ENCODE peak calls at places on chromosomes 5 and 9, in nine cellular contexts. S is substantia nigra; C is caudate nucleus; R is NCI-H1930; U is EL; A is iris pigment epithelial cell; L is stimulated activated CD8-positive, alpha-beta memory T cell treated with anti-CD3 and anti-CD28 coated beads, Interleukin-12 subunit alpha, Interleukin-12 subunit beta, amount 100 ng/mL, for 1 hour; F is cardiac fibroblast; Q is adrenal gland. J is an unnamed sample.
A peak's percentile ranks its signal among the peaks of the same experiment; 100 is the strongest.

GRCh38 chr5:31854625-31855526 is 215.9 kb downstream of the PDZD2 start:
- DNase-seq in S (peak; percentile 31), C (peak; percentile 41), R (no peak), U (peak; percentile 35), A (peak; percentile 32), L (no peak), F (peak; percentile 26), Q (peak; percentile 24), J (peak; percentile 39)

GRCh38 chr5:149240354-149240998 is 31.2 kb upstream of the AFAP1L1 start:
- DNase-seq in S (no peak), C (no peak), R (no peak), U (no peak), A (no peak), L (peak; percentile 58), F (no peak), Q (peak; percentile 21), J (peak; percentile 41)

GRCh38 chr5:134552301-134552700 is 26.8 kb downstream of the JADE2 start:
- DNase-seq in S (no peak), C (no peak), R (no peak), U (peak; percentile 96), A (peak; percentile 97), L (no peak), F (peak; percentile 99), Q (peak; percentile 97), J (peak; percentile 91)

GRCh38 chr5:423233-423565 is 19.8 kb upstream of the EXOC3 start:
- DNase-seq in S (no peak), C (no peak), R (no peak), U (no peak), A (no peak), L (no peak), F (no peak), Q (no peak), J (no peak)

GRCh38 chr5:177390363-177391300 is 6.4 kb downstream of the SLC34A1 start:
- DNase-seq in S (peak; percentile 44), C (peak; percentile 73), R (peak; percentile 52), U (peak; percentile 85), A (peak; percentile 76), L (peak; percentile 79), F (peak; percentile 86), Q (peak; percentile 87), J (peak; percentile 93)

GRCh38 chr5:12110629-12111028 is 206.4 kb upstream of the CTNND2 start:
- DNase-seq in S (no peak), C (no peak), R (no peak), U (no peak), A (no peak), L (no peak), F (no peak), Q (no peak), J (no peak)

GRCh38 chr5:27590503-27590902 is 552.1 kb upstream of the CDH9 start:
- DNase-seq in S (no peak), C (no peak), R (no peak), U (no peak), A (no peak), L (no peak), F (no peak), Q (no peak), J (no peak)

GRCh38 chr5:112921833-112922817 is at the start of gene REEP5:
- DNase-seq in S (peak; percentile 17), C (peak; percentile 72), R (peak; percentile 74), U (peak; percentile 84), A (peak; percentile 66), L (peak; percentile 72), F (peak; percentile 80), Q (peak; percentile 87), J (peak; percentile 87)

GRCh38 chr9:6272229-6272597 is 56.0 kb upstream of the TPD52L3 start:
- DNase-seq in S (no peak), C (no peak), R (no peak), U (peak; percentile 8), A (peak; percentile 96), L (no peak), F (peak; percentile 97), Q (peak; percentile 21), J (no peak)

GRCh38 chr5:171226096-171226495 is 83.0 kb upstream of the TLX3 start:
- DNase-seq in S (no peak), C (no peak), R (no peak), U (no peak), A (peak; percentile 20), L (no peak), F (no peak), Q (no peak), J (peak; percentile 37)

GRCh38 chr5:111172504-111172903 is 51.7 kb upstream of the CAMK4 start:
- DNase-seq in S (no peak), C (no peak), R (no peak), U (peak; percentile 3), A (no peak), L (no peak), F (no peak), Q (no peak), J (no peak)

GRCh38 chr5:118611332-118611945 is 376.9 kb downstream of the DTWD2 start:
- DNase-seq in S (no peak), C (no peak), R (no peak), U (peak; percentile 33), A (peak; percentile 14), L (no peak), F (peak; percentile 44), Q (no peak), J (no peak)

GRCh38 chr5:64622991-64623390 is 67.3 kb upstream of the SHISAL2B start:
- DNase-seq in S (no peak), C (no peak), R (no peak), U (no peak), A (no peak), L (no peak), F (no peak), Q (no peak), J (no peak)

GRCh38 chr5:159956074-159956473 is 39.8 kb downstream of the ADRA1B start:
- DNase-seq in S (no peak), C (no peak), R (no peak), U (no peak), A (peak; percentile 64), L (no peak), F (peak; percentile 36), Q (no peak), J (no peak)

GRCh38 chr9:101718176-101718575 is 20.3 kb downstream of the GRIN3A start:
- DNase-seq in S (no peak), C (no peak), R (no peak), U (no peak), A (no peak), L (no peak), F (no peak), Q (no peak), J (no peak)

GRCh38 chr9:26947736-26948135 is 694 bp upstream of the PLAA start:
- DNase-seq in S (no peak), C (no peak), R (no peak), U (peak; percentile 15), A (no peak), L (no peak), F (no peak), Q (no peak), J (peak; percentile 29)

GRCh38 chr9:71683598-71684235 is 84.6 kb downstream of the CEMIP2 start:
- DNase-seq in S (no peak), C (peak; percentile 8), R (no peak), U (peak; percentile 86), A (peak; percentile 83), L (no peak), F (peak; percentile 67), Q (peak; percentile 29), J (peak; percentile 73)

GRCh38 chr9:81465468-81466002 is 223.8 kb downstream of the TLE1 start:
- DNase-seq in S (no peak), C (no peak), R (no peak), U (no peak), A (peak; percentile 16), L (no peak), F (peak; percentile 19), Q (no peak), J (peak; percentile 7)

GRCh38 chr9:134992755-134993124 is 75.0 kb upstream of the FCN1 start:
- DNase-seq in S (no peak), C (no peak), R (no peak), U (no peak), A (no peak), L (no peak), F (no peak), Q (no peak), J (no peak)

GRCh38 chr9:97714435-97714834 is 17.3 kb upstream of the XPA start:
- DNase-seq in S (no peak), C (no peak), R (no peak), U (peak; percentile 98), A (peak; percentile 84), L (no peak), F (peak; percentile 28), Q (no peak), J (no peak)

GRCh38 chr5:67182406-67182805 is 14.2 kb downstream of the CD180 start:
- DNase-seq in S (no peak), C (no peak), R (no peak), U (peak; percentile 68), A (peak; percentile 89), L (no peak), F (peak; percentile 78), Q (peak; percentile 49), J (peak; percentile 89)

GRCh38 chr5:133825631-133826289 is 142.7 kb downstream of the C5orf15 start:
- DNase-seq in S (no peak), C (no peak), R (no peak), U (no peak), A (no peak), L (no peak), F (no peak), Q (no peak), J (no peak)

GRCh38 chr5:176817864-176818377 is 7.6 kb downstream of the UNC5A start:
- DNase-seq in S (no peak), C (no peak), R (no peak), U (peak; percentile 38), A (peak; percentile 19), L (no peak), F (peak; percentile 13), Q (peak; percentile 6), J (peak; percentile 59)

GRCh38 chr9:32500768-32501167 is 25.2 kb downstream of the RIGI start:
- DNase-seq in S (no peak), C (no peak), R (no peak), U (peak; percentile 58), A (peak; percentile 69), L (no peak), F (peak; percentile 15), Q (no peak), J (peak; percentile 57)

GRCh38 chr9:95087659-95088242 is 229.8 kb downstream of the FANCC start:
- DNase-seq in S (no peak), C (no peak), R (no peak), U (no peak), A (no peak), L (no peak), F (no peak), Q (no peak), J (peak; percentile 29)

GRCh38 chr9:126724226-126724625 is 80.6 kb upstream of the ZBTB43 start:
- DNase-seq in S (no peak), C (no peak), R (no peak), U (peak; percentile 31), A (no peak), L (no peak), F (no peak), Q (no peak), J (no peak)

GRCh38 chr5:81755320-81755719 is 4.4 kb upstream of the SSBP2 start:
- DNase-seq in S (no peak), C (no peak), R (no peak), U (peak; percentile 89), A (peak; percentile 93), L (no peak), F (peak; percentile 86), Q (peak; percentile 58), J (peak; percentile 87)

GRCh38 chr5:152271420-152271819 is 133.7 kb downstream of the NMUR2 start:
- DNase-seq in S (no peak), C (no peak), R (peak; percentile 8), U (peak; percentile 16), A (peak; percentile 5), L (no peak), F (no peak), Q (peak; percentile 43), J (no peak)

GRCh38 chr5:104611419-104611818 is 1048.8 kb upstream of the NUDT12 start:
- DNase-seq in S (no peak), C (no peak), R (no peak), U (no peak), A (no peak), L (no peak), F (no peak), Q (no peak), J (no peak)

GRCh38 chr5:150618588-150619281 is 21.7 kb upstream of the SYNPO start:
- DNase-seq in S (no peak), C (no peak), R (no peak), U (no peak), A (no peak), L (no peak), F (peak; percentile 96), Q (peak; percentile 62), J (peak; percentile 50)

GRCh38 chr5:138177936-138178515 is 404 bp downstream of the BRD8 start:
- DNase-seq in S (no peak), C (peak; percentile 19), R (no peak), U (peak; percentile 37), A (peak; percentile 47), L (no peak), F (peak; percentile 38), Q (peak; percentile 45), J (peak; percentile 56)

J was measured in dermis blood vessel endothelial cell.